ENCODE peak calls at places on chromosomes 2 and 18, in eight cellular contexts. D, C, Y, J, H, O, V and L are unnamed samples.

GRCh38 chr2:85539361-85540130 is 578 bp downstream of the MAT2A start:
- DNase-seq in D (peak), C (peak), Y (peak), J (peak), H (no peak), O (peak), V (peak), L (peak)

GRCh38 chr2:139909160-139909559 is 1129.0 kb upstream of the NXPH2 start:
- DNase-seq in D (no peak), C (no peak), Y (no peak), J (no peak), H (no peak), O (no peak), V (no peak), L (no peak)

GRCh38 chr2:104872866-104873688 is 19.2 kb downstream of the POU3F3 start:
- DNase-seq in D (no peak), C (peak), Y (no peak), J (peak), H (peak), O (peak), V (peak), L (peak)

GRCh38 chr2:28661589-28662001 is 90.0 kb upstream of the PPP1CB start:
- DNase-seq in D (peak), C (peak), Y (no peak), J (no peak), H (no peak), O (peak), V (no peak), L (peak)

GRCh38 chr18:57627488-57627887 is 5.9 kb upstream of the NARS1 start:
- DNase-seq in D (no peak), C (no peak), Y (no peak), J (no peak), H (no peak), O (no peak), V (no peak), L (peak)

GRCh38 chr2:129587426-129588064 is 391.9 kb upstream of the RAB6C start:
- DNase-seq in D (no peak), C (no peak), Y (no peak), J (no peak), H (no peak), O (no peak), V (no peak), L (no peak)

GRCh38 chr2:39875182-39875913 is 96.3 kb upstream of the THUMPD2 start:
- DNase-seq in D (no peak), C (peak), Y (no peak), J (no peak), H (no peak), O (peak), V (no peak), L (peak)

GRCh38 chr2:156021326-156022040 is 311.0 kb downstream of the NR4A2 start:
- DNase-seq in D (no peak), C (no peak), Y (no peak), J (no peak), H (no peak), O (no peak), V (no peak), L (no peak)

GRCh38 chr18:58194028-58194427 is 150.0 kb downstream of the NEDD4L start:
- DNase-seq in D (no peak), C (no peak), Y (no peak), J (no peak), H (peak), O (no peak), V (no peak), L (no peak)

GRCh38 chr2:9944330-9944758 is 7.1 kb upstream of the GRHL1 start:
- DNase-seq in D (no peak), C (no peak), Y (no peak), J (no peak), H (no peak), O (no peak), V (no peak), L (no peak)